ENCODE peak calls at places on chromosomes 2 and 18, in ten cellular contexts. One of them, this sample, is unnamed.

GRCh38 chr2:66982766-66983165 is 414.4 kb upstream of the ETAA1 start:
- DNase-seq in PC-9: no peak
- DNase-seq in MM.1S: no peak
- DNase-seq in mucosa of descending colon: no peak
- DNase-seq in Panc1: no peak
- DNase-seq in left lung: no peak
- DNase-seq in right atrium auricular region: no peak
- DNase-seq in A549: no peak
- DNase-seq in cardiac muscle cell: no peak
- DNase-seq in right lobe of liver: no peak
- DNase-seq in this sample: peak; percentile 17

GRCh38 chr2:215505044-215505786 is 69.3 kb upstream of the FN1 start:
- DNase-seq in right atrium auricular region: no peak
- DNase-seq in MM.1S: no peak
- DNase-seq in cardiac muscle cell: no peak
- DNase-seq in PC-9: no peak
- DNase-seq in mucosa of descending colon: no peak
- DNase-seq in A549: peak; percentile 30
- DNase-seq in Panc1: no peak
- DNase-seq in right lobe of liver: peak; percentile 72
- DNase-seq in left lung: no peak
- DNase-seq in this sample: peak; percentile 32

GRCh38 chr2:160371251-160372009 is 122.2 kb downstream of the RBMS1 start:
- DNase-seq in left lung: no peak
- DNase-seq in PC-9: no peak
- DNase-seq in right atrium auricular region: no peak
- DNase-seq in Panc1: no peak
- DNase-seq in mucosa of descending colon: no peak
- DNase-seq in right lobe of liver: no peak
- DNase-seq in cardiac muscle cell: no peak
- DNase-seq in MM.1S: no peak
- DNase-seq in A549: no peak
- DNase-seq in this sample: no peak

GRCh38 chr2:39183673-39184072 is 60.1 kb downstream of the CDKL4 start:
- DNase-seq in PC-9: no peak
- DNase-seq in Panc1: no peak
- DNase-seq in right atrium auricular region: no peak
- DNase-seq in left lung: no peak
- DNase-seq in mucosa of descending colon: no peak
- DNase-seq in MM.1S: no peak
- DNase-seq in right lobe of liver: no peak
- DNase-seq in cardiac muscle cell: no peak
- DNase-seq in A549: no peak
- DNase-seq in this sample: no peak

GRCh38 chr2:100592226-100592625 is 29.4 kb downstream of the PDCL3 start:
- DNase-seq in PC-9: no peak
- DNase-seq in MM.1S: no peak
- DNase-seq in right lobe of liver: no peak
- DNase-seq in A549: no peak
- DNase-seq in mucosa of descending colon: no peak
- DNase-seq in Panc1: no peak
- DNase-seq in right atrium auricular region: no peak
- DNase-seq in cardiac muscle cell: no peak
- DNase-seq in left lung: no peak
- DNase-seq in this sample: no peak

GRCh38 chr2:10303634-10304378 is 1.1 kb downstream of the HPCAL1 start:
- DNase-seq in mucosa of descending colon: peak; percentile 75
- DNase-seq in PC-9: peak; percentile 45
- DNase-seq in cardiac muscle cell: peak; percentile 75
- DNase-seq in A549: peak; percentile 31
- DNase-seq in left lung: peak; percentile 90
- DNase-seq in Panc1: no peak
- DNase-seq in right lobe of liver: peak; percentile 57
- DNase-seq in right atrium auricular region: no peak
- DNase-seq in MM.1S: peak; percentile 60
- DNase-seq in this sample: peak; percentile 50

GRCh38 chr2:215635788-215636139 is 199.9 kb upstream of the FN1 start:
- DNase-seq in right lobe of liver: no peak
- DNase-seq in mucosa of descending colon: no peak
- DNase-seq in PC-9: peak; percentile 60
- DNase-seq in left lung: no peak
- DNase-seq in cardiac muscle cell: no peak
- DNase-seq in right atrium auricular region: no peak
- DNase-seq in MM.1S: no peak
- DNase-seq in A549: peak; percentile 54
- DNase-seq in Panc1: no peak
- DNase-seq in this sample: no peak

GRCh38 chr2:166361351-166362153 is 14.2 kb downstream of the SCN9A start:
- DNase-seq in A549: peak; percentile 72
- DNase-seq in cardiac muscle cell: peak; percentile 37
- DNase-seq in right lobe of liver: no peak
- DNase-seq in right atrium auricular region: no peak
- DNase-seq in left lung: no peak
- DNase-seq in mucosa of descending colon: no peak
- DNase-seq in Panc1: no peak
- DNase-seq in MM.1S: peak; percentile 62
- DNase-seq in PC-9: no peak
- DNase-seq in this sample: no peak

GRCh38 chr2:174334781-174335604 is at the start of gene SP9:
- DNase-seq in mucosa of descending colon: no peak
- DNase-seq in right atrium auricular region: no peak
- DNase-seq in left lung: peak; percentile 74
- DNase-seq in PC-9: no peak
- DNase-seq in A549: peak; percentile 89
- DNase-seq in Panc1: no peak
- DNase-seq in cardiac muscle cell: peak; percentile 88
- DNase-seq in MM.1S: peak; percentile 36
- DNase-seq in right lobe of liver: no peak
- DNase-seq in this sample: no peak

GRCh38 chr2:174333017-174333501 is 1.7 kb upstream of the SP9 start:
- DNase-seq in right lobe of liver: no peak
- DNase-seq in cardiac muscle cell: no peak
- DNase-seq in mucosa of descending colon: no peak
- DNase-seq in MM.1S: no peak
- DNase-seq in Panc1: no peak
- DNase-seq in right atrium auricular region: no peak
- DNase-seq in PC-9: no peak
- DNase-seq in left lung: no peak
- DNase-seq in A549: peak; percentile 15
- DNase-seq in this sample: no peak

GRCh38 chr2:174334278-174334715 is 457 bp upstream of the SP9 start:
- DNase-seq in right lobe of liver: no peak
- DNase-seq in A549: peak; percentile 47
- DNase-seq in mucosa of descending colon: no peak
- DNase-seq in cardiac muscle cell: no peak
- DNase-seq in MM.1S: no peak
- DNase-seq in PC-9: no peak
- DNase-seq in Panc1: no peak
- DNase-seq in left lung: no peak
- DNase-seq in right atrium auricular region: no peak
- DNase-seq in this sample: no peak

GRCh38 chr2:174332607-174333001 is 2.1 kb upstream of the SP9 start:
- DNase-seq in MM.1S: no peak
- DNase-seq in right atrium auricular region: no peak
- DNase-seq in Panc1: no peak
- DNase-seq in left lung: no peak
- DNase-seq in PC-9: no peak
- DNase-seq in A549: peak; percentile 44
- DNase-seq in mucosa of descending colon: no peak
- DNase-seq in right lobe of liver: no peak
- DNase-seq in cardiac muscle cell: no peak
- DNase-seq in this sample: no peak

DNA sequence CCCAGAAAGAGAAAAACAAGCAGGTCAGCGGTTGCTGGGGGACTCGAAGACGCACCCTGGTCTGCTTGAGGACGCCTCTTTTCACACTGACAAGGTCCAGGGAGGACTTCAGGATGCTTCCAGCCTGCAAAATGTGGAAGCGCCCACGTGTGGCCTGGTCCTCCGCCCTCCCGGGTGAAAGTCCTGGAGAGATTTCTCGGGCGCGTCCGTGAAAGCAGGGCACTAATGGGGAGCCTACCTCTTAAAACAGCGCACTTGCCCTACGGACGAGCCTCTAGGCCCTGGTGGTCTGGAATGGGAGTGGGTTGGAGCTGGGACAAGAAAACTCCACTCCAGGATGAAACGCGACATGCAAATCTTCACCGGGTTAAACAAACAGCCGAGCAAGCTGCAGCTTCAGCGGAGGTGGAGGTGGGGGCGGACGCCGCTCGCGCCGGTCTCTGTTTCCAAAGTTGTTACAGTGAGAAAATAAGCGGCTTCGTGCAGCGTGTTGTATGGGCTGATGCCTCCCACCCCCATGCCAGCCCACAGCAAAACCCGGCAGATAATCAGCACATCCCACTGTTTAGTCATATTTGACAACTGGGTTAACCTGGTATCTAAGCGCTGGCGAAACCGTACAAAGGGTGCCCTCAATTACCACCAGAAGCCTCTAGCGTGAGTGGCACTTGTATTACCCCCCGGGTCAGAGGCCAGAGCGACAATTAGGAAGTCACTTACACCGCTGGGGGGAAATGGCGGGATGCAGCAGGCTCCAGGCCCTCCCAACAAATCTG is 1.1 kb upstream of the SP9 start:
- DNase-seq in Panc1: no peak
- DNase-seq in right lobe of liver: no peak
- DNase-seq in PC-9: no peak
- DNase-seq in mucosa of descending colon: no peak
- DNase-seq in left lung: no peak
- DNase-seq in right atrium auricular region: no peak
- DNase-seq in cardiac muscle cell: no peak
- DNase-seq in A549: peak; percentile 28
- DNase-seq in MM.1S: no peak
- DNase-seq in this sample: no peak
- H3K4me1 ChIP-seq in Panc1: peaks cover 16% of the 10 kb centered on the region
- H3K4me1 ChIP-seq in right lobe of liver: no peaks in the 10 kb centered on the region
- H3K4me1 ChIP-seq in PC-9: no peaks in the 10 kb centered on the region
- H3K4me1 ChIP-seq in mucosa of descending colon: peaks cover 37% of the 10 kb centered on the region
- H3K4me1 ChIP-seq in left lung: peaks cover 58% of the 10 kb centered on the region
- H3K4me1 ChIP-seq in right atrium auricular region: no peaks in the 10 kb centered on the region
- H3K4me1 ChIP-seq in cardiac muscle cell: peaks cover 8% of the 10 kb centered on the region
- H3K4me1 ChIP-seq in A549: peaks cover 35% of the 10 kb centered on the region
- H3K4me1 ChIP-seq in MM.1S: peaks cover 9% of the 10 kb centered on the region
- H3K4me1 ChIP-seq in this sample: peaks cover 40% of the 10 kb centered on the region

DNA sequence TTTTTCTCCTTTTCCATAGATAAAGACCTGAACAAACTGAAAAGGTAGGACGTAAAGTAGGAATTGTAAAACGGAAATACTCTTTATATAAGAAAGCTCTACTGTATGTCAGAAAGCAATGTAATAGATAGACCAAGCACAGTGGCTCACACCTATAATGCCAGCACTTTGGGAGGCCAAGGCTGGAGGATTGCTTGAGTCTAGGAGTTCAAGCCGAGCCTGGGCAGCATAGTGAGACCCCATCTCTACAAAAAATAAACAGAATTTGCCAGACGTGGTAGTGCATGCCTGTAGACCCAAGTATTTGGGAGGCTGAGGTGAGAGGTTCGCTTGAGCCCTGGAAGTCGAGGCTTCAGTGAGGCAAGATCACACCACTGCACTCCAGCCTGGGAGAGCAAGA is 7.6 kb downstream of the ZNF397 start:
- DNase-seq in Panc1: no peak
- DNase-seq in PC-9: no peak
- DNase-seq in cardiac muscle cell: no peak
- DNase-seq in mucosa of descending colon: no peak
- DNase-seq in right atrium auricular region: no peak
- DNase-seq in left lung: no peak
- DNase-seq in right lobe of liver: no peak
- DNase-seq in MM.1S: no peak
- DNase-seq in A549: no peak
- DNase-seq in this sample: no peak
- H3K9me3 ChIP-seq in Panc1: peaks cover 43% of the 10 kb centered on the region
- H3K9me3 ChIP-seq in PC-9: peaks cover 22% of the 10 kb centered on the region
- H3K9me3 ChIP-seq in cardiac muscle cell: no peaks in the 10 kb centered on the region
- H3K9me3 ChIP-seq in mucosa of descending colon: no peaks in the 10 kb centered on the region
- H3K9me3 ChIP-seq in right atrium auricular region: no peaks in the 10 kb centered on the region
- H3K9me3 ChIP-seq in left lung: no peaks in the 10 kb centered on the region
- H3K9me3 ChIP-seq in right lobe of liver: peaks cover 16% of the 10 kb centered on the region
- H3K9me3 ChIP-seq in MM.1S: no peaks in the 10 kb centered on the region
- H3K9me3 ChIP-seq in A549: peaks cover 93% of the 10 kb centered on the region
- H3K9me3 ChIP-seq in this sample: peaks cover 3% of the 10 kb centered on the region

GRCh38 chr2:107380912-107381311 is 445.8 kb upstream of the RGPD4 start:
- DNase-seq in A549: no peak
- DNase-seq in Panc1: no peak
- DNase-seq in left lung: no peak
- DNase-seq in right atrium auricular region: no peak
- DNase-seq in cardiac muscle cell: no peak
- DNase-seq in right lobe of liver: no peak
- DNase-seq in PC-9: no peak
- DNase-seq in MM.1S: no peak
- DNase-seq in mucosa of descending colon: no peak
- DNase-seq in this sample: no peak
- H3K4me1 ChIP-seq in A549: no peaks in the 10 kb centered on the region
- H3K4me1 ChIP-seq in Panc1: no peaks in the 10 kb centered on the region
- H3K4me1 ChIP-seq in left lung: no peaks in the 10 kb centered on the region
- H3K4me1 ChIP-seq in right atrium auricular region: no peaks in the 10 kb centered on the region
- H3K4me1 ChIP-seq in cardiac muscle cell: no peaks in the 10 kb centered on the region
- H3K4me1 ChIP-seq in right lobe of liver: no peaks in the 10 kb centered on the region
- H3K4me1 ChIP-seq in PC-9: no peaks in the 10 kb centered on the region
- H3K4me1 ChIP-seq in MM.1S: no peaks in the 10 kb centered on the region
- H3K4me1 ChIP-seq in mucosa of descending colon: no peaks in the 10 kb centered on the region
- H3K4me1 ChIP-seq in this sample: no peaks in the 10 kb centered on the region

GRCh38 chr2:4174796-4175195 is 471.4 kb downstream of the DCDC2C start:
- DNase-seq in MM.1S: no peak
- DNase-seq in mucosa of descending colon: no peak
- DNase-seq in Panc1: no peak
- DNase-seq in left lung: no peak
- DNase-seq in right atrium auricular region: no peak
- DNase-seq in PC-9: no peak
- DNase-seq in A549: peak; percentile 10
- DNase-seq in right lobe of liver: no peak
- DNase-seq in cardiac muscle cell: no peak
- DNase-seq in this sample: no peak

DNA sequence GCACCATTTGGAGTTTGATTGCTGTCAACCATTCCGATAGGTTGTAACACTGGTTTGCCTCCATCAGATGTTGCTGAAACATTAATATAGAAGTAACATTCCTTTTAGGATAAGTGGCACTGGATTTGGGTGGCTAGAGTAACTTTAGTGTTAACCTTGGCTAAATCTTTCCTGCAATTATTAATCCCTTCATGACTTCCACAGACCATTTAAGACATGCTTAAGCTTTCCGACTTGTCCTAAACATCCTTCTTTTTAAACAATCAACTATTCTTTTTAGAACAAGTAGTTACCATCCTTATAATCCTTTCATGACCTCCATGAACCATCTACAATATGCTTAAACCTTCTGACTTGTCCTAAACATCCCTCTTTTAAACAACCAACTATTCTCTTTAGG is 465.5 kb downstream of the DCDC2C start:
- DNase-seq in cardiac muscle cell: no peak
- DNase-seq in right lobe of liver: no peak
- DNase-seq in PC-9: no peak
- DNase-seq in right atrium auricular region: no peak
- DNase-seq in Panc1: no peak
- DNase-seq in MM.1S: no peak
- DNase-seq in left lung: no peak
- DNase-seq in mucosa of descending colon: no peak
- DNase-seq in A549: no peak
- DNase-seq in this sample: no peak
- H3K9me3 ChIP-seq in cardiac muscle cell: peaks cover 5% of the 10 kb centered on the region
- H3K9me3 ChIP-seq in right lobe of liver: no peaks in the 10 kb centered on the region
- H3K9me3 ChIP-seq in PC-9: no peaks in the 10 kb centered on the region
- H3K9me3 ChIP-seq in right atrium auricular region: no peaks in the 10 kb centered on the region
- H3K9me3 ChIP-seq in Panc1: peaks cover 21% of the 10 kb centered on the region
- H3K9me3 ChIP-seq in MM.1S: no peaks in the 10 kb centered on the region
- H3K9me3 ChIP-seq in left lung: no peaks in the 10 kb centered on the region
- H3K9me3 ChIP-seq in mucosa of descending colon: peaks cover 74% of the 10 kb centered on the region
- H3K9me3 ChIP-seq in A549: peaks cover 17% of the 10 kb centered on the region
- H3K9me3 ChIP-seq in this sample: no peaks in the 10 kb centered on the region

GRCh38 chr18:36593001-36593400 is 235.8 kb downstream of the TPGS2 start:
- DNase-seq in cardiac muscle cell: no peak
- DNase-seq in right atrium auricular region: peak; percentile 47
- DNase-seq in left lung: no peak
- DNase-seq in MM.1S: no peak
- DNase-seq in mucosa of descending colon: no peak
- DNase-seq in PC-9: no peak
- DNase-seq in A549: no peak
- DNase-seq in Panc1: no peak
- DNase-seq in right lobe of liver: no peak
- DNase-seq in this sample: no peak
- H3K4me1 ChIP-seq in cardiac muscle cell: peaks cover 13% of the 10 kb centered on the region
- H3K4me1 ChIP-seq in right atrium auricular region: no peaks in the 10 kb centered on the region
- H3K4me1 ChIP-seq in left lung: no peaks in the 10 kb centered on the region
- H3K4me1 ChIP-seq in MM.1S: no peaks in the 10 kb centered on the region
- H3K4me1 ChIP-seq in mucosa of descending colon: peaks cover 3% of the 10 kb centered on the region
- H3K4me1 ChIP-seq in PC-9: no peaks in the 10 kb centered on the region
- H3K4me1 ChIP-seq in A549: no peaks in the 10 kb centered on the region
- H3K4me1 ChIP-seq in Panc1: no peaks in the 10 kb centered on the region
- H3K4me1 ChIP-seq in right lobe of liver: no peaks in the 10 kb centered on the region
- H3K4me1 ChIP-seq in this sample: no peaks in the 10 kb centered on the region